ENCODE peak calls at places on chromosomes 3 and 15, in eight cellular contexts. N is body of pancreas, J is SJCRH30, Q is astrocyte, P is A549, L is lower lobe of right lung, G is adrenal gland, O is psoas muscle. R is an unnamed sample.
A peak's percentile ranks its signal among the peaks of the same experiment; 100 is the strongest.

GRCh38 chr3:40885423-40885822 is 313.9 kb upstream of the CTNNB1 start:
- DNase-seq in O (no peak), N (no peak), Q (no peak), G (no peak), L (no peak), J (no peak), P (no peak), R (no peak)

GRCh38 chr3:185094691-185095090 is 58.2 kb downstream of the C3orf70 start:
- DNase-seq in L (no peak), G (no peak), P (no peak), J (no peak), O (no peak), N (no peak), Q (no peak), R (no peak)

GRCh38 chr15:77027111-77027696 is 32.3 kb downstream of the PSTPIP1 start:
- DNase-seq in N (peak; percentile 2), O (no peak), Q (no peak), L (no peak), J (no peak), P (no peak), G (no peak), R (no peak)

GRCh38 chr3:177680442-177680821 is 483.1 kb upstream of the TBL1XR1 start:
- DNase-seq in J (no peak), G (no peak), O (no peak), Q (peak; percentile 62), N (no peak), L (no peak), P (no peak), R (no peak)

GRCh38 chr3:157136647-157137387 is 23.1 kb downstream of the CCNL1 start:
- DNase-seq in O (peak; percentile 25), N (peak; percentile 82), L (peak; percentile 51), Q (peak; percentile 65), J (no peak), P (no peak), G (peak; percentile 38), R (peak; percentile 84)

GRCh38 chr3:120459196-120459595 is 8.4 kb upstream of the FSTL1 start:
- DNase-seq in L (no peak), J (peak; percentile 32), N (no peak), P (no peak), O (no peak), Q (no peak), G (no peak), R (no peak)

GRCh38 chr15:99704444-99704838 is 28.8 kb downstream of the LYSMD4 start:
- DNase-seq in Q (peak; percentile 70), L (no peak), N (peak; percentile 39), O (no peak), J (peak; percentile 48), G (peak; percentile 34), P (peak; percentile 90), R (peak; percentile 78)

GRCh38 chr3:30324587-30324986 is 281.8 kb upstream of the TGFBR2 start:
- DNase-seq in J (no peak), G (no peak), Q (no peak), L (no peak), P (peak; percentile 87), O (no peak), N (no peak), R (no peak)

GRCh38 chr15:72902245-72902928 is 118.8 kb upstream of the ADPGK start:
- DNase-seq in G (peak; percentile 44), N (peak; percentile 40), J (peak; percentile 9), O (peak; percentile 66), Q (peak; percentile 90), P (no peak), L (peak; percentile 52), R (peak; percentile 54)

GRCh38 chr3:25665646-25666136 is 984 bp upstream of the TOP2B start:
- DNase-seq in O (no peak), Q (no peak), P (no peak), L (no peak), J (no peak), N (no peak), G (no peak), R (no peak)

GRCh38 chr15:80160570-80161156 is 7.9 kb downstream of the FAH start:
- DNase-seq in O (peak; percentile 53), L (peak; percentile 86), P (peak; percentile 68), Q (peak; percentile 87), G (peak; percentile 92), J (no peak), N (peak; percentile 29), R (no peak)

GRCh38 chr15:35727627-35728026 is 181.7 kb upstream of the DPH6 start:
- DNase-seq in P (no peak), Q (no peak), J (no peak), N (no peak), O (no peak), L (no peak), G (no peak), R (no peak)

GRCh38 chr3:151268267-151269235 is 9.8 kb downstream of the P2RY14 start:
- DNase-seq in O (no peak), N (no peak), P (no peak), Q (no peak), L (no peak), J (no peak), G (no peak), R (no peak)

GRCh38 chr15:52710050-52710709 is 31.0 kb upstream of the ATOSA start:
- DNase-seq in O (no peak), Q (no peak), G (no peak), L (no peak), P (no peak), N (no peak), J (no peak), R (no peak)

GRCh38 chr3:30689202-30689641 is 82.8 kb downstream of the TGFBR2 start:
- DNase-seq in O (no peak), G (peak; percentile 62), L (no peak), J (no peak), P (peak; percentile 42), Q (peak; percentile 57), N (peak; percentile 67), R (peak; percentile 63)

GRCh38 chr15:53611145-53611920 is 148.1 kb downstream of the WDR72 start:
- DNase-seq in Q (peak; percentile 45), L (no peak), P (peak; percentile 46), J (peak; percentile 2), O (no peak), N (no peak), G (no peak), R (no peak)

GRCh38 chr15:38652998-38653397 is 88.4 kb upstream of the RASGRP1 start:
- DNase-seq in N (no peak), J (no peak), P (no peak), G (no peak), Q (no peak), O (no peak), L (no peak), R (peak; percentile 33)

GRCh38 chr3:128794067-128794768 is 68.2 kb downstream of the RAB7A start:
- DNase-seq in Q (peak; percentile 93), L (no peak), O (no peak), P (peak; percentile 10), J (no peak), N (no peak), G (peak; percentile 31), R (no peak)

GRCh38 chr3:126355777-126356372 is 1.3 kb downstream of the KLF15 start:
- DNase-seq in O (peak; percentile 98), N (peak; percentile 99), Q (peak; percentile 20), P (no peak), G (peak; percentile 98), L (peak; percentile 96), J (peak; percentile 88), R (peak; percentile 75)

GRCh38 chr3:175941352-175941751 is 1082.2 kb downstream of the NAALADL2 start:
- DNase-seq in G (no peak), O (no peak), N (no peak), P (peak; percentile 6), L (no peak), Q (no peak), J (peak; percentile 36), R (peak; percentile 14)
- H3K9me3 ChIP-seq in G (no peaks in the 10 kb centered on the region), O (no peaks in the 10 kb centered on the region), N (no peaks in the 10 kb centered on the region), P (no peaks in the 10 kb centered on the region), L (peaks cover 7% of the 10 kb centered on the region), Q (peaks cover 6% of the 10 kb centered on the region), J (peaks cover 5% of the 10 kb centered on the region), R (no peaks in the 10 kb centered on the region)

DNA sequence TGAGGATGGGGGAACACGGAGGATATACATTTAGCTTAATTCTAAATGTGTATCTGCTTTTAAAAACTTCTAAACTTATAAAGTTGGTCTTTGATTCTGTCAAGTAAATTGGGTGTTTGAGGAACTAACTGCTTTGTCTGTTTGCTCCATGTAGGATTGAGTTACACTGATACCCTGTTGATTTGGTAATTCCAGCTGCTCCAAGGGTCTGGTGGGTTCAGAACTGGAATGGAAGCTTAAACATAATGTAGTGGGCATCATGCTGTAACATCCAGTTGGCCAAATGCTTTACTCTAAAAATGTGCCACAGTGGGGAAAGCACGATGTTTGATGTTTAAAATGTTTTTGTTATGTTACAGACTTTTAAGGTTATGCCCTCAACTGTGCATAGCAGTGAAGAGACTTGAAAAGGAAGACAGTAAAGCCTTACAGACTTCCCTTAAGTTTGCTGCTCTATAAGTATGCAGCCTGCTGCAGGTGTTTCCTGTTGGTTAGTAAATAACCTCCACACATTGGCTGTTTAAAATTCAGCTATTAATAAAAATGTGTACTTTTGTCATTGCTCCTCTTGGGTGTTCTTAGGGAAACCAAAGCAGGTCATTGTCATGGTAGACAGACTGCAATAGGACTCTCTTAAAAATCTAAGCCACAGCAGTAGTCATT is 5.9 kb upstream of the EDEM1 start:
- DNase-seq in N (no peak), Q (no peak), G (no peak), J (no peak), L (no peak), P (no peak), O (no peak), R (no peak)
- H3K4me3 ChIP-seq in N (no peak overlapping the region), Q (no peak overlapping the region), G (no peak overlapping the region), J (no peak overlapping the region), L (no peak overlapping the region), P (no peak overlapping the region), O (no peak overlapping the region), R (no peak overlapping the region)

DNA sequence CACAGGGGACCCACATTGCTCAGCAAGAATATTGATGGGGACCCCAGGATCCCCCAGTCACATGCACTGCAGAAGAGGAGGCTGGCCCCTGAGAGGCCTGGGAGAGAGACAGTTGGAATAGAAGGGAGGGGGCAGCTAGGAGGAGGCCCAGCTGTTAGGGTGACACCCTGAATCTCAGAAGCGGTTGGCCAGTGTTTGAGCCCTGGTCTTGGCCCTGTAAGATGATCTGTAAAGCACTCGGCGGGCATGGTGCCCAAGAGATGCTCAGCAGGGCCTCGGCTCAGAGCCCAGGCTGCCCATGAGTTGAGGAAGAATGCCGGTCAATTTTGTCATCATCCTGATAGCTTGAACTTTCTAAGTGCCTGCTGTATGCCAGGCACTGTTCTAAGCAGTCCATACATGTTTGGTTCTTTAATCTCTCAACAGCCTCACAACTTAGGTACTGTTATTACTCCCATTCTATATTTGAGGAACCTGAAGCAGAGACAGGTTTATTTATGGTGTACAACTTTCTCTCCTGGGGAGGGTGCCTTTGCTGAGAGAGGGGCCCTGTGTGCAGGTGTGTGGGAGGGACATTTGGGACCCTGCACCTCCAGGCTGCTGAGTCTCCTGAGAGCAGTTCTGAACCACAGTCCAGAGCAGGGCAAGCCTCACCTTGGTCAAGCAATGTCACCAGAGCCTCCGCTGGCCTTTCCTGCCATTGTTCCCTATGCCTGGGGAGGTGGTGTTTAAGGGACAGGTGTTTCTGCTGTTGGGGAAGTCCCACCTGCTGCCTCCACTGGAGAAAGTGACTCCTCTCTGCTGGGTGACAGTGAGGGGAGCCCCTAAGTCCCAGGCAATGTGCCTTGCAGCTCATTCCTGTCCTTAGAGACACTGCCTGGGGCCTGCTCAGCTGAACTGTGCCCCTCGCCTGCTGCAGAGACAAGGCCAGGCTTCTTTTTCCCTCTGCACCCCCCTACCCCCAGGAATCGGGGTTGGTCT is 26.0 kb downstream of the SLC6A6 start:
- DNase-seq in O (peak; percentile 85), J (peak; percentile 44), N (no peak), L (no peak), Q (no peak), P (no peak), G (peak; percentile 79), R (peak; percentile 47)
- H3K4me1 ChIP-seq in O (peaks cover 83% of the 10 kb centered on the region), J (peaks cover 46% of the 10 kb centered on the region), N (peaks cover 18% of the 10 kb centered on the region), L (peaks cover 100% of the 10 kb centered on the region), Q (peaks cover 47% of the 10 kb centered on the region), P (peaks cover 75% of the 10 kb centered on the region), G (peaks cover 43% of the 10 kb centered on the region), R (peaks cover 35% of the 10 kb centered on the region)

GRCh38 chr3:138455801-138456716 is 21.6 kb downstream of the ESYT3 start:
- DNase-seq in J (no peak), P (no peak), L (peak; percentile 12), N (no peak), Q (peak; percentile 45), G (no peak), O (no peak), R (no peak)
- H3K9me3 ChIP-seq in J (no peaks in the 10 kb centered on the region), P (no peaks in the 10 kb centered on the region), L (no peaks in the 10 kb centered on the region), N (no peaks in the 10 kb centered on the region), Q (no peaks in the 10 kb centered on the region), G (no peaks in the 10 kb centered on the region), O (no peaks in the 10 kb centered on the region), R (no peaks in the 10 kb centered on the region)

R was measured in mucosa of descending colon.